ENCODE peak calls at places on chromosomes 2 and 18, in five cellular contexts. Z, X, Y, U and B are unnamed samples.

GRCh38 chr2:24754985-24755690 is 38.1 kb downstream of the PTRHD1 start:
- DNase-seq in Z (no peak), X (no peak), Y (no peak), U (no peak), B (no peak)

GRCh38 chr2:144404621-144405312 is 115.2 kb downstream of the ZEB2 start:
- DNase-seq in Z (peak), X (no peak), Y (no peak), U (no peak), B (no peak)

GRCh38 chr2:53987336-53987921 is 16.6 kb upstream of the PSME4 start:
- DNase-seq in Z (no peak), X (no peak), Y (no peak), U (no peak), B (peak)

GRCh38 chr2:36376319-36376765 is 20.8 kb downstream of the CRIM1 start:
- DNase-seq in Z (peak), X (peak), Y (peak), U (peak), B (no peak)

GRCh38 chr2:23602113-23602512 is 217.1 kb downstream of the KLHL29 start:
- DNase-seq in Z (peak), X (no peak), Y (peak), U (no peak), B (peak)

GRCh38 chr2:147082850-147083522 is 761.8 kb upstream of the ACVR2A start:
- DNase-seq in Z (peak), X (peak), Y (no peak), U (peak), B (peak)

GRCh38 chr2:457792-458430 is 170.0 kb upstream of the ALKAL2 start:
- DNase-seq in Z (no peak), X (no peak), Y (no peak), U (no peak), B (no peak)

GRCh38 chr2:168767258-168767657 is 35.2 kb upstream of the NOSTRIN start:
- DNase-seq in Z (no peak), X (no peak), Y (no peak), U (no peak), B (peak)

GRCh38 chr2:175880-176800 is 87.7 kb downstream of the SH3YL1 start:
- DNase-seq in Z (no peak), X (no peak), Y (no peak), U (no peak), B (no peak)

GRCh38 chr2:46158661-46159060 is 138.5 kb upstream of the EPAS1 start:
- DNase-seq in Z (no peak), X (no peak), Y (no peak), U (no peak), B (no peak)

GRCh38 chr2:197353393-197354168 is 43.0 kb upstream of the ANKRD44 start:
- DNase-seq in Z (no peak), X (no peak), Y (no peak), U (no peak), B (no peak)

GRCh38 chr2:221480251-221480650 is 91.9 kb downstream of the EPHA4 start:
- DNase-seq in Z (no peak), X (no peak), Y (no peak), U (no peak), B (no peak)

DNA sequence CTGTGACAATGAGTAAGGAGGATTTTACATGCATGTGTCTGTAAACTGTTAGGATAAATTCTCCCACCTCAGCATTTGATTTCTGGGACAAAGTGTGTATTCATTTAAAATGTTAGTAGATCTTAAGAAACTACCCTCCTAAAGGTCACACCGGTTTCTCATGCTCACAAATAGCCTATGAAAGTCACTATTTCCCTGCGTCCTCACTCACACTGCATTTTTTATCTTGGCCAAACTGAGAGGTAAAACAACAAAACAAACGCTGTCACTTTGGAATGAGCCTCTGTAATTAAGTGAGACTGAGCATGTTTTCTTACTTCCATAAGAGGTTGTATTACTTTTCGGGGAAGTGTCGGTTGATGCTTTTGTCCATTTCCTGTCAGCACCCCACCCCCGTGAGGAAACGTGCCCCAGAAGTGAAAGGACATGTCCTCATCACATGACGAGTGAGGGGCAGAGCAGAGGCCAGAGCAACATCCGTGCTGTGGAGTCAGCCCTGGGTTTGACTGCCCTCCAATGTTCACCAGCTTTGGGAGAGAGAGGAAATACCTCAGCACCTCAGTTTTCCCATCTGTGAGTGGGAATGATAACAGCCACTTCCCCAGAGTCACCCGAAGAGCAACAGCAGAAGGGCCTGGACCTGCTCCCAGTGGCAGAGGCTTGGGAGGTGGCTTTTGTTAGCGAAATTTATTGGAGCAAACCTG is 3.1 kb downstream of the GYPC start:
- DNase-seq in Z (peak), X (no peak), Y (peak), U (peak), B (peak)
- H3K27ac ChIP-seq in Z (peak), X (no peak), Y (peak), U (peak), B (peak)

DNA sequence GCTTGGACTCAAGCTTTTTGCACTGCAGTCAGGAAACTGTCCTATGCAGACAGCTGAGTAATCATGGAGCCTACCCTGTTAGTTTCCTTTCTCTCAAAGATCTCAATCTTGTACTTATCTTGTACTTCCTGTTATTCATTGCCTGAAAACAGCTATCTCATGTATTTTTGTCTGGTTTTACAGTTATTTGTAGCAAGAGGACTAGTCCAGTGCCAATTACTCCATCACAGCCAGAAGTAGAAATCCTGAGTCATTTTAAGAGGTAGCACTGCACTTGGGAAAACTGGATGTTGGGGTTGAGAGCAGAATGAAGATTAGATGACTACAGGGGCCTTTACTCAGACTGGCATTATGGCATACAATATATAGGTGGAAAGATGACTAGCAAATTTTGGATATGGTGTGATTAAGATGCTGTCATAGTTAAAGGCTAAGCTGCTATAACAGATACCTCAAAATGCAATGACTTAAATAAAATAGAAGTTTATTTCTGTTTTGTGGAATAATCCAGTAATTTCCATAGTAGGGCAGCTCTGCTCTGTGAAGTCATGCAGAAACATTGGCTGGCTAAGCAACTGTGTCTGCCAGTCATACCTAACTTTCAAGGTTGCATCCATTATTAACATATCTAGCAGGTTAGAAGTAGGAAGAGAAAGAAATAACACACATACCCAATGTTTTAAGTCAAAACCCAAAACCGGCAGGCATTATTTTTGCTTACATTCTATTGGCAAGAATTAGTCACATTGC is 21.1 kb upstream of the CHMP3 start:
- DNase-seq in Z (no peak), X (no peak), Y (no peak), U (no peak), B (peak)
- H3K27ac ChIP-seq in Z (no peak), X (no peak), Y (no peak), U (no peak), B (no peak)

DNA sequence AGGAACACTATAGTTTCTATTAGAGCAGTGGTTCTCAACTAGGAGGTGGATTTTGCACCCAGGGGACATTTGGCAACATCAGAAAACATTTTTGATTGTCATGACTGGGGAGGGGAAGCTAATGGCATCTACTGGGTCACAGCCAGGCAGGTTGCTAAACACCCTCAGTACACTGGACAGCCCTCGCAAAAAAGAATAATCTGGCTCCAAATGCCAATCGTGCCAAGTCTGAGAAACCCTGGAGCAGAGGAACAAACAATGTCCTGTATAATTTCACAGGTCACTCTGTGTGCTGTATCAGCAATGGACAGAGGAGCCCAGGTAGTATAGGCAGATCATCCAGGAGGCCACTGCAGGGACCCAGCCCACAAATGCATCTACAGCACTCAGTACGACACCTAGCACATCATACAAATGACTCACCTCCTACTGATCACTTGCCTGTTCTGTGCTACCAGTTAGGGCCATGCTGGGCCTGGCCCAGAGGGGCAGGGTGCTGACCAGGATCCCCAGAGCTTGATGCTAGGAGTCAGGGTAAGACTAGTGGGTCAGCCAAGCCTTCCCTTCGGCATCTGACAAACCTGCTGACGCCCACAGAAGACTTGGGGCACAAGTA is 37.6 kb downstream of the SFXN5 start:
- DNase-seq in Z (no peak), X (no peak), Y (no peak), U (no peak), B (no peak)
- H3K27ac ChIP-seq in Z (no peak), X (peak), Y (no peak), U (no peak), B (no peak)

GRCh38 chr18:6949800-6950586 is 167.6 kb downstream of the LAMA1 start:
- DNase-seq in Z (no peak), X (no peak), Y (no peak), U (no peak), B (no peak)
- H3K27ac ChIP-seq in Z (no peak), X (no peak), Y (no peak), U (no peak), B (no peak)

GRCh38 chr18:48300463-48300961 is 108.7 kb downstream of the ZBTB7C start:
- DNase-seq in Z (peak), X (no peak), Y (peak), U (no peak), B (no peak)
- H3K27ac ChIP-seq in Z (no peak), X (no peak), Y (no peak), U (no peak), B (no peak)

GRCh38 chr18:7856733-7857132 is 289.6 kb downstream of the PTPRM start:
- DNase-seq in Z (no peak), X (no peak), Y (no peak), U (no peak), B (peak)

GRCh38 chr18:7855671-7856070 is 288.6 kb downstream of the PTPRM start:
- DNase-seq in Z (no peak), X (no peak), Y (no peak), U (no peak), B (no peak)

GRCh38 chr18:7856099-7856498 is 289.0 kb downstream of the PTPRM start:
- DNase-seq in Z (no peak), X (no peak), Y (no peak), U (no peak), B (no peak)

GRCh38 chr18:7857562-7857961 is 290.4 kb downstream of the PTPRM start:
- DNase-seq in Z (no peak), X (no peak), Y (no peak), U (no peak), B (no peak)

DNA sequence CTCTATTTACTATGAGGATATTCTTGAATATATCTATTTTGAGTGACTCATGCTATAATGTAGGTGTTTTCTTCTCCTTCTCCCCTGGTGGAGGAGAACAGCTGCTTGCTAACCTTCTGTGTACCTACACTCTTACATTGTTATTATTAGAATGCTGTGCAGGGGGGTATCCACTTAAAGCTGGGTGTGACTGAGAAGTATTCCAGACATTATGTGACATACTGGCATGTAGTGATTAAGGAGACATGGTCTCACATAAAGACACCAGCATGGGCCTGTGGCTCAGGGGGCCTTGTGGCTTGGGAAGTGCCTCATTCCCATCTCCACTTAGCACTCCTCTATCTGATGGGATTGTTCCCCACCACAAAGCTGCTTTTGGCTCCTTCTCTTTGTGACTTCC is 287.9 kb downstream of the PTPRM start:
- DNase-seq in Z (no peak), X (no peak), Y (no peak), U (no peak), B (no peak)
- H3K27ac ChIP-seq in Z (no peak), X (no peak), Y (no peak), U (peak), B (no peak)

GRCh38 chr2:240449764-240450531 is 14.5 kb downstream of the GPC1 start:
- DNase-seq in Z (no peak), X (no peak), Y (no peak), U (no peak), B (no peak)

GRCh38 chr2:240447331-240447730 is 11.9 kb downstream of the GPC1 start:
- DNase-seq in Z (no peak), X (no peak), Y (no peak), U (no peak), B (no peak)

GRCh38 chr2:240446618-240447175 is 11.2 kb downstream of the GPC1 start:
- DNase-seq in Z (no peak), X (no peak), Y (no peak), U (no peak), B (no peak)

GRCh38 chr2:240447934-240448333 is 12.5 kb downstream of the GPC1 start:
- DNase-seq in Z (no peak), X (no peak), Y (no peak), U (no peak), B (no peak)

GRCh38 chr2:240448387-240449274 is 13.2 kb downstream of the GPC1 start:
- DNase-seq in Z (no peak), X (no peak), Y (no peak), U (no peak), B (no peak)
- H3K27ac ChIP-seq in Z (no peak), X (no peak), Y (no peak), U (no peak), B (no peak)

DNA sequence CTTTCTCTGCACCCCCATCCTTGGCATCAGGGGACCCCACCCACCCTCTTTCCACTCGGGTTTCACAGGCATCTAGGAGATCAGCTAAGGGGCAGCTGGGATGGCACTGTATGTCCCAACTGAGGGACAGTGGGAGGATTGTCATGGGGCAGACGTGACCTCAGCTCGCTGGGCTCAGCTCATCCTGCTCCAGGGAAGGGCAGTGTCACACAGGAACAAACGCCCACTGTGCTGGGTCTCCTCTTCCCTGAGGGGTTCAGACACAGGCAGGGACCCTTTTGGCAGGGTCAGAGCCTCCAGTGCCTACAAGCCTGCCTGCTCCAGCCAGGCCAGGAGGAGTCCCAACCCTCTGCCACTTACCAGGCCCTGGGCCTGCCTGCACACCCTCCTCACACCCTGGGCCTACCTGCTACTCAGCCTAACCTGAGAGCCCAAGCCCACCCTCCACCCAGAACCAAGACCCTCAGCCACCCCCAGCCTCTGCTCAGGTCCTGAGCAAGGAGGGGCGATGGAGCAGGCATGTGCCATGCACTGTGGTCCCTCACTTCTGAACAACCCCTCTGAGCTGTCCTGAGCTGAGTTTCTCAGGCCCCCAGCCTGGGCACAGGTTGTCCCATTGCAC is 68.2 kb downstream of the HS1BP3 start:
- DNase-seq in Z (no peak), X (peak), Y (peak), U (no peak), B (no peak)
- H3K27ac ChIP-seq in Z (no peak), X (peak), Y (peak), U (peak), B (no peak)